ENCODE peak calls at places on chromosomes 3 and 15, in eight cellular contexts. Y is H7; Q is NCI-H748 treated with DMSO at 0.1 percent for 48 hours; R is GM23338; B is endothelial cell; T is AG09319; E is activated effector memory CD4-positive, alpha-beta T cell treated with anti-CD3 and anti-CD28 coated beads, Interleukin-2, amount 50 U/mL, for 16 hours; G is aorta. M is an unnamed sample.

GRCh38 chr3:87082806-87083440 is 92.0 kb upstream of the VGLL3 start:
- DNase-seq in Y (peak), Q (peak), E (no peak), G (no peak), R (peak), B (peak), T (no peak), M (peak)

GRCh38 chr15:75349851-75350588 is 3.2 kb downstream of the NEIL1 start:
- DNase-seq in Y (peak), B (no peak), Q (no peak), T (no peak), G (peak), R (no peak), E (peak), M (no peak)

GRCh38 chr3:132378048-132378762 is 39.1 kb upstream of the DNAJC13 start:
- DNase-seq in R (no peak), E (no peak), Q (no peak), G (no peak), T (no peak), B (no peak), Y (no peak), M (no peak)

GRCh38 chr3:126439968-126440708 is 35.6 kb downstream of the ZXDC start:
- DNase-seq in T (no peak), G (no peak), R (no peak), B (no peak), Q (no peak), E (no peak), Y (no peak), M (no peak)

GRCh38 chr3:31179768-31180167 is 285.3 kb upstream of the GADL1 start:
- DNase-seq in G (no peak), E (no peak), T (no peak), Q (peak), R (no peak), B (no peak), Y (no peak), M (no peak)

GRCh38 chr3:69288161-69288895 is 97.6 kb downstream of the FRMD4B start:
- DNase-seq in Y (peak), Q (peak), R (peak), T (no peak), E (peak), B (no peak), G (no peak), M (no peak)

GRCh38 chr3:4001976-4002375 is 202.7 kb downstream of the LRRN1 start:
- DNase-seq in G (no peak), T (no peak), R (no peak), Y (no peak), Q (no peak), B (no peak), E (no peak), M (no peak)

GRCh38 chr3:82012775-82013174 is 251.3 kb upstream of the GBE1 start:
- DNase-seq in Y (no peak), E (no peak), B (no peak), Q (no peak), T (no peak), R (no peak), G (no peak), M (no peak)

GRCh38 chr3:117873236-117873635 is 1161.4 kb downstream of the IGSF11 start:
- DNase-seq in Y (no peak), R (no peak), T (no peak), B (no peak), E (no peak), G (no peak), Q (no peak), M (peak)

GRCh38 chr15:56056626-56057025 is 63.2 kb upstream of the NEDD4 start:
- DNase-seq in R (no peak), E (no peak), T (no peak), B (no peak), G (no peak), Q (no peak), Y (no peak), M (no peak)

GRCh38 chr15:95132774-95133173 is 901.4 kb downstream of the MCTP2 start:
- DNase-seq in E (no peak), G (no peak), R (no peak), Q (no peak), Y (no peak), T (no peak), B (no peak), M (peak)

GRCh38 chr3:157500232-157500631 is 3.0 kb downstream of the VEPH1 start:
- DNase-seq in Q (no peak), G (no peak), B (no peak), Y (no peak), R (no peak), T (no peak), E (no peak), M (no peak)

GRCh38 chr3:100041328-100041749 is 73.0 kb downstream of the FILIP1L start:
- DNase-seq in Q (no peak), E (no peak), R (no peak), T (peak), Y (no peak), G (no peak), B (no peak), M (peak)

GRCh38 chr15:60840703-60841411 is 361.9 kb upstream of the ICE2 start:
- DNase-seq in B (no peak), E (peak), R (no peak), T (no peak), G (no peak), Q (no peak), Y (no peak), M (no peak)

GRCh38 chr3:154240235-154240634 is 84.1 kb downstream of the DHX36 start:
- DNase-seq in B (no peak), R (no peak), Q (no peak), G (no peak), E (no peak), Y (no peak), T (no peak), M (no peak)

GRCh38 chr3:152222327-152222726 is 46.4 kb upstream of the MBNL1 start:
- DNase-seq in Y (no peak), T (no peak), E (no peak), B (no peak), Q (no peak), G (no peak), R (no peak), M (peak)

GRCh38 chr3:30098206-30098605 is 508.2 kb upstream of the TGFBR2 start:
- DNase-seq in Y (no peak), T (no peak), Q (no peak), B (no peak), R (no peak), E (no peak), G (no peak), M (peak)

GRCh38 chr3:11640009-11640673 is 3.6 kb downstream of the VGLL4 start:
- DNase-seq in B (no peak), E (no peak), T (no peak), Q (no peak), R (no peak), G (no peak), Y (no peak), M (peak)

GRCh38 chr15:77654975-77655374 is 22.3 kb upstream of the LINGO1 start:
- DNase-seq in B (peak), G (no peak), Y (peak), E (no peak), Q (no peak), T (no peak), R (peak), M (no peak)

GRCh38 chr3:30538787-30539186 is 67.6 kb upstream of the TGFBR2 start:
- DNase-seq in T (no peak), Y (no peak), R (no peak), Q (no peak), G (no peak), B (no peak), E (no peak), M (peak)

GRCh38 chr3:183428140-183429023 is at the start of gene MCF2L2:
- DNase-seq in Y (peak), T (no peak), Q (peak), R (peak), E (peak), B (peak), G (peak), M (peak)

GRCh38 chr3:169362261-169362660 is 301.3 kb downstream of the MECOM start:
- DNase-seq in T (no peak), Y (no peak), G (no peak), B (no peak), R (no peak), E (no peak), Q (no peak), M (peak)

GRCh38 chr3:134373942-134374790 is at the start of gene AMOTL2:
- DNase-seq in Y (peak), R (peak), Q (peak), B (peak), E (peak), G (peak), T (peak), M (peak)

GRCh38 chr3:11391172-11391879 is 119.1 kb downstream of the ATG7 start:
- DNase-seq in E (no peak), G (no peak), T (no peak), Y (no peak), R (no peak), Q (no peak), B (no peak), M (no peak)

GRCh38 chr3:135125171-135125801 is 330.2 kb downstream of the EPHB1 start:
- DNase-seq in R (peak), Q (no peak), G (no peak), B (peak), T (no peak), Y (peak), E (no peak), M (peak)

GRCh38 chr3:155805802-155806618 is at the start of gene C3orf33:
- DNase-seq in G (peak), Y (peak), T (peak), B (peak), E (peak), Q (no peak), R (peak), M (peak)

GRCh38 chr3:9399746-9400145 is 2.3 kb downstream of the SETD5 start:
- DNase-seq in Y (peak), T (peak), R (peak), B (peak), E (no peak), G (peak), Q (peak), M (peak)

GRCh38 chr15:83651541-83651940 is 2.4 kb upstream of the ADAMTSL3 start:
- DNase-seq in Y (no peak), Q (no peak), B (no peak), R (no peak), T (no peak), E (no peak), G (no peak), M (no peak)

GRCh38 chr3:24046214-24046613 is 101.1 kb downstream of the NR1D2 start:
- DNase-seq in Q (no peak), E (no peak), G (no peak), Y (no peak), T (no peak), B (no peak), R (no peak), M (no peak)

GRCh38 chr15:84859651-84860050 is 24.8 kb upstream of the SLC28A1 start:
- DNase-seq in T (no peak), E (no peak), B (no peak), R (no peak), Q (no peak), G (no peak), Y (no peak), M (no peak)

GRCh38 chr3:17850448-17850847 is 108.0 kb upstream of the TBC1D5 start:
- DNase-seq in Q (no peak), E (no peak), R (no peak), G (no peak), B (no peak), T (peak), Y (no peak), M (no peak)

GRCh38 chr3:70882104-70882503 is 569.7 kb upstream of the MDFIC2 start:
- DNase-seq in B (no peak), T (peak), R (no peak), G (no peak), E (no peak), Q (no peak), Y (no peak), M (peak)

GRCh38 chr3:194434503-194434902 is 35.4 kb upstream of the GP5 start:
- DNase-seq in T (no peak), Y (no peak), E (no peak), G (no peak), R (no peak), Q (no peak), B (no peak), M (no peak)

GRCh38 chr3:170128977-170129431 is 52.5 kb downstream of the PHC3 start:
- DNase-seq in T (no peak), Q (no peak), E (no peak), Y (no peak), B (no peak), R (no peak), G (no peak), M (peak)

GRCh38 chr3:195467641-195468390 is 25.0 kb upstream of the ACAP2 start:
- DNase-seq in E (no peak), Q (no peak), T (no peak), Y (no peak), R (no peak), G (no peak), B (no peak), M (peak)

GRCh38 chr3:110296885-110297284 is 774.7 kb upstream of the NECTIN3 start:
- DNase-seq in R (no peak), Y (no peak), B (no peak), G (no peak), T (peak), Q (no peak), E (no peak), M (peak)

GRCh38 chr3:79651536-79652065 is 116.2 kb downstream of the ROBO1 start:
- DNase-seq in Q (peak), G (no peak), T (no peak), Y (no peak), R (peak), E (no peak), B (no peak), M (no peak)

GRCh38 chr15:88830016-88830415 is 26.8 kb downstream of the ACAN start:
- DNase-seq in R (no peak), E (no peak), G (no peak), T (no peak), Q (no peak), Y (no peak), B (no peak), M (no peak)

M was measured in IMR-90.